ENCODE peak calls at places on chromosome 16, in eight cellular contexts. One of them, this sample, is unnamed. For H3K36me3, the result is how much of the 10 kb centered on the place peaks cover.

GRCh38 chr16:85393674-85394510 is 219.2 kb upstream of the GSE1 start:
- DNase-seq in mucosa of descending colon: peak
- DNase-seq in H7: peak
- DNase-seq in stomach: peak
- DNase-seq in OCI-LY7: peak
- DNase-seq in cardiac muscle cell: peak
- DNase-seq in body of pancreas: peak
- DNase-seq in heart right ventricle: peak
- DNase-seq in this sample: peak

GRCh38 chr16:67177743-67178699 is 5.7 kb downstream of the MATCAP1 start:
- DNase-seq in mucosa of descending colon: peak
- DNase-seq in H7: peak
- DNase-seq in stomach: peak
- DNase-seq in OCI-LY7: peak
- DNase-seq in cardiac muscle cell: peak
- DNase-seq in body of pancreas: peak
- DNase-seq in heart right ventricle: no peak
- DNase-seq in this sample: no peak

GRCh38 chr16:31880322-31880979 is 6.8 kb downstream of the ZNF267 start:
- DNase-seq in mucosa of descending colon: no peak
- DNase-seq in H7: no peak
- DNase-seq in stomach: no peak
- DNase-seq in OCI-LY7: no peak
- DNase-seq in cardiac muscle cell: peak
- DNase-seq in body of pancreas: no peak
- DNase-seq in heart right ventricle: peak
- DNase-seq in this sample: peak

GRCh38 chr16:21684199-21684598 is 20.4 kb downstream of the OTOA start:
- DNase-seq in mucosa of descending colon: no peak
- DNase-seq in H7: peak
- DNase-seq in stomach: no peak
- DNase-seq in OCI-LY7: peak
- DNase-seq in cardiac muscle cell: peak
- DNase-seq in body of pancreas: peak
- DNase-seq in heart right ventricle: no peak
- DNase-seq in this sample: no peak

GRCh38 chr16:57675752-57676623 is 7.9 kb downstream of the ADGRG3 start:
- DNase-seq in mucosa of descending colon: no peak
- DNase-seq in H7: peak
- DNase-seq in stomach: no peak
- DNase-seq in OCI-LY7: no peak
- DNase-seq in cardiac muscle cell: peak
- DNase-seq in body of pancreas: no peak
- DNase-seq in heart right ventricle: peak
- DNase-seq in this sample: no peak

GRCh38 chr16:49478107-49478506 is 104.5 kb downstream of the C16orf78 start:
- DNase-seq in mucosa of descending colon: no peak
- DNase-seq in H7: no peak
- DNase-seq in stomach: no peak
- DNase-seq in OCI-LY7: peak
- DNase-seq in cardiac muscle cell: no peak
- DNase-seq in body of pancreas: no peak
- DNase-seq in heart right ventricle: no peak
- DNase-seq in this sample: no peak

GRCh38 chr16:19861811-19862327 is 22.8 kb downstream of the GPRC5B start:
- DNase-seq in mucosa of descending colon: no peak
- DNase-seq in H7: peak
- DNase-seq in stomach: no peak
- DNase-seq in OCI-LY7: no peak
- DNase-seq in cardiac muscle cell: peak
- DNase-seq in body of pancreas: no peak
- DNase-seq in heart right ventricle: no peak
- DNase-seq in this sample: no peak

GRCh38 chr16:84044108-84044488 is 1.5 kb upstream of the SLC38A8 start:
- DNase-seq in mucosa of descending colon: peak
- DNase-seq in H7: peak
- DNase-seq in stomach: no peak
- DNase-seq in OCI-LY7: peak
- DNase-seq in cardiac muscle cell: peak
- DNase-seq in body of pancreas: peak
- DNase-seq in heart right ventricle: no peak
- DNase-seq in this sample: peak

GRCh38 chr16:28277537-28278388 is 14.6 kb upstream of the SBK1 start:
- DNase-seq in mucosa of descending colon: peak
- DNase-seq in H7: peak
- DNase-seq in stomach: peak
- DNase-seq in OCI-LY7: peak
- DNase-seq in cardiac muscle cell: peak
- DNase-seq in body of pancreas: peak
- DNase-seq in heart right ventricle: peak
- DNase-seq in this sample: peak

GRCh38 chr16:23554536-23554935 is 2.6 kb downstream of the EARS2 start:
- DNase-seq in mucosa of descending colon: no peak
- DNase-seq in H7: no peak
- DNase-seq in stomach: no peak
- DNase-seq in OCI-LY7: peak
- DNase-seq in cardiac muscle cell: no peak
- DNase-seq in body of pancreas: no peak
- DNase-seq in heart right ventricle: no peak
- DNase-seq in this sample: no peak

GRCh38 chr16:23561586-23561985 is 4.1 kb downstream of the UBFD1 start:
- DNase-seq in mucosa of descending colon: no peak
- DNase-seq in H7: no peak
- DNase-seq in stomach: no peak
- DNase-seq in OCI-LY7: no peak
- DNase-seq in cardiac muscle cell: no peak
- DNase-seq in body of pancreas: no peak
- DNase-seq in heart right ventricle: no peak
- DNase-seq in this sample: no peak

GRCh38 chr16:23556881-23557778 is at the start of the genes EARS2 and UBFD1:
- DNase-seq in mucosa of descending colon: peak
- DNase-seq in H7: peak
- DNase-seq in stomach: peak
- DNase-seq in OCI-LY7: peak
- DNase-seq in cardiac muscle cell: peak
- DNase-seq in body of pancreas: peak
- DNase-seq in heart right ventricle: peak
- DNase-seq in this sample: peak

GRCh38 chr16:23562505-23562904 is 5.0 kb downstream of the UBFD1 start:
- DNase-seq in mucosa of descending colon: no peak
- DNase-seq in H7: no peak
- DNase-seq in stomach: no peak
- DNase-seq in OCI-LY7: no peak
- DNase-seq in cardiac muscle cell: no peak
- DNase-seq in body of pancreas: no peak
- DNase-seq in heart right ventricle: no peak
- DNase-seq in this sample: no peak

DNA sequence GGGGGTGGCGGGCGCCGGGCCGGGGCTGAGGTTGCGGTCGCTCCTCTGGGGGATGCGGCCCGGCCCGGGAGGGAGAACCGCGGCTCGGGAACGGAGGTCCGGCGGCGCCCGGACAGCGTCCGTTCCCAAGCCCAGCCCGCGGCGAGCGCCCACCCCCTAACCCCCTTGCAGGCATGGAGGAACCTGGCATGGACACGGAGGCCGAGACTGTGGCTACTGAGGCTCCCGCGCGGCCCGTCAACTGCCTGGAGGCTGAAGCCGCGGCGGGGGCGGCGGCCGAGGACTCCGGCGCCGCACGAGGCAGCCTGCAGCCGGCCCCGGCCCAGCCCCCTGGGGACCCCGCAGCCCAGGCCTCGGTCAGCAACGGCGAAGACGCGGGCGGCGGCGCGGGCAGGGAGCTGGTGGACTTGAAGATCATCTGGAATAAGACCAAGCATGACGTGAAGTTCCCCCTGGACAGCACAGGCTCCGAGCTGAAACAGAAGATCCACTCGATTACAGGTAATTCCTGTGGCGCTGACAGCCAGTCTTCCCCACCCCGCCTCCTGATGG is 328 bp downstream of the UBFD1 start:
- DNase-seq in mucosa of descending colon: no peak
- DNase-seq in H7: no peak
- DNase-seq in stomach: no peak
- DNase-seq in OCI-LY7: no peak
- DNase-seq in cardiac muscle cell: peak
- DNase-seq in body of pancreas: no peak
- DNase-seq in heart right ventricle: peak
- DNase-seq in this sample: peak
- H3K36me3 ChIP-seq in mucosa of descending colon: under half
- H3K36me3 ChIP-seq in H7: under half
- H3K36me3 ChIP-seq in stomach: under half
- H3K36me3 ChIP-seq in OCI-LY7: half or more
- H3K36me3 ChIP-seq in cardiac muscle cell: under half
- H3K36me3 ChIP-seq in body of pancreas: under half
- H3K36me3 ChIP-seq in heart right ventricle: under half
- H3K36me3 ChIP-seq in this sample: half or more

GRCh38 chr16:18003033-18003432 is 333.5 kb downstream of the NPIPA8 start:
- DNase-seq in mucosa of descending colon: no peak
- DNase-seq in H7: no peak
- DNase-seq in stomach: no peak
- DNase-seq in OCI-LY7: no peak
- DNase-seq in cardiac muscle cell: no peak
- DNase-seq in body of pancreas: no peak
- DNase-seq in heart right ventricle: no peak
- DNase-seq in this sample: no peak

GRCh38 chr16:17994027-17994426 is 342.5 kb downstream of the NPIPA8 start:
- DNase-seq in mucosa of descending colon: no peak
- DNase-seq in H7: no peak
- DNase-seq in stomach: no peak
- DNase-seq in OCI-LY7: no peak
- DNase-seq in cardiac muscle cell: no peak
- DNase-seq in body of pancreas: no peak
- DNase-seq in heart right ventricle: no peak
- DNase-seq in this sample: no peak

DNA sequence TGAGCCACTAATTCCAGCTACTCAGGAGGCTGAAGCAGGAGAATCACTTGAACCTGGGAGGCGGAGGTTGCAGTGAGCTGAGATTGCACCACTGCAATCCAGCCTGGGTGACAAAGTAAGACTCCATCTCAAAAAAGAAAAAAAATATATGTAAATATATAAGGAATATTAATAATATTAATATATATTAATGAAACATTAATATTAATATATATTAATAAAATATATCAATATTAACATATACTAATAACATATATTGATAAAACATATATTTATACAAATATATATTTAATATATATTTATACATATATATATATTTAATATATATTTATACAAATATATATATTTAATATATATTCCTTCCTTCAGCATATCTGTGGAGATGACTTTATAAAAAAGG is 338.0 kb downstream of the NPIPA8 start:
- DNase-seq in mucosa of descending colon: no peak
- DNase-seq in H7: no peak
- DNase-seq in stomach: no peak
- DNase-seq in OCI-LY7: no peak
- DNase-seq in cardiac muscle cell: no peak
- DNase-seq in body of pancreas: no peak
- DNase-seq in heart right ventricle: no peak
- DNase-seq in this sample: no peak
- H3K4me3 ChIP-seq in mucosa of descending colon: no peak
- H3K4me3 ChIP-seq in H7: no peak
- H3K4me3 ChIP-seq in stomach: no peak
- H3K4me3 ChIP-seq in OCI-LY7: no peak
- H3K4me3 ChIP-seq in cardiac muscle cell: no peak
- H3K4me3 ChIP-seq in body of pancreas: no peak
- H3K4me3 ChIP-seq in heart right ventricle: no peak
- H3K4me3 ChIP-seq in this sample: no peak

GRCh38 chr16:87728026-87728425 is 37.8 kb downstream of the KLHDC4 start:
- DNase-seq in mucosa of descending colon: no peak
- DNase-seq in H7: no peak
- DNase-seq in stomach: no peak
- DNase-seq in OCI-LY7: no peak
- DNase-seq in cardiac muscle cell: peak
- DNase-seq in body of pancreas: no peak
- DNase-seq in heart right ventricle: no peak
- DNase-seq in this sample: no peak
- H3K36me3 ChIP-seq in mucosa of descending colon: under half
- H3K36me3 ChIP-seq in H7: under half
- H3K36me3 ChIP-seq in stomach: under half
- H3K36me3 ChIP-seq in OCI-LY7: half or more
- H3K36me3 ChIP-seq in cardiac muscle cell: under half
- H3K36me3 ChIP-seq in body of pancreas: under half
- H3K36me3 ChIP-seq in heart right ventricle: under half
- H3K36me3 ChIP-seq in this sample: under half

DNA sequence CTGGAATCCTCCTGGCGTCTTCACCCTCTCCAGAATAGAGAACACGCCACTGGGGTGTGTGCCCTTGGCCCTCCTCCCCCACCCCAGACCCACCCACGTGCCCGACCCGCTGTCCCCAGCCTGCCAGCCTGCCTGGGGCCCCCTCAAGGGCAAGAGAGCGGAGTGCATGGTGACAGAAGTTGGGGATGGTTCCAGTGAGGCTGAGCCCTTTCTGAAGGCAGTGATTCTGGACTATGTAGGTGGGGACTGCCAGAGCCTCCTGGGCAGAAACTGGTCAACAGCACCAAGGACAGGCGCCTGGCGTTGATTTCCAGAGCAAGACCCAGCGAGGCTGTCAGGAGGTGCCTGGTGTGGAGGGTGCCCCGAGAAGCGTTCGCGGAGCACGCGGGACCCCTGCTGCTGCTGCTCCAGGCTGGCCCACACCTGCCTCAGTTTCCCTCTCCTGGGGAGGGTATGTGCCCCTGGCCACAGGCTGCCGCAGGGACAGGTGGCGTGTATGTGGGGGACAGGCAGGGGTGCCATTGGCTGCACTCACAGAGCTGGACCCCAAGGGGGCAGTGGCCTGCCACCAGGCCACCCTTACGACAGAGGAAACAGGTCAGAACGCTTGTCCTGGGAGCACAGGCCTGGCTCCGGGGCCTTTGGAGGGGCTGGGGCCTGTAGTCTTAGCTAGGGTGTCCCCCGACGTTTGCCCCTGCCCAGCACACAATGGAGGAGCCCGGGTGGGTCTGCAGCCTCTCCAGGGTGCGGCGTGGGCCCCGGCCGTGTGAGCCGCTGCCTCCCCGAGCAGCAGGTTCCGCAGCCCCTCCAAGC is 1.2 kb downstream of the SSTR5 start:
- DNase-seq in mucosa of descending colon: no peak
- DNase-seq in H7: peak
- DNase-seq in stomach: no peak
- DNase-seq in OCI-LY7: no peak
- DNase-seq in cardiac muscle cell: no peak
- DNase-seq in body of pancreas: no peak
- DNase-seq in heart right ventricle: no peak
- DNase-seq in this sample: no peak
- H3K4me3 ChIP-seq in mucosa of descending colon: no peak
- H3K4me3 ChIP-seq in H7: no peak
- H3K4me3 ChIP-seq in stomach: no peak
- H3K4me3 ChIP-seq in OCI-LY7: no peak
- H3K4me3 ChIP-seq in cardiac muscle cell: no peak
- H3K4me3 ChIP-seq in body of pancreas: no peak
- H3K4me3 ChIP-seq in heart right ventricle: peak
- H3K4me3 ChIP-seq in this sample: no peak

GRCh38 chr16:89102777-89103073 is 9.1 kb downstream of the ACSF3 start:
- DNase-seq in mucosa of descending colon: peak
- DNase-seq in H7: no peak
- DNase-seq in stomach: no peak
- DNase-seq in OCI-LY7: no peak
- DNase-seq in cardiac muscle cell: no peak
- DNase-seq in body of pancreas: no peak
- DNase-seq in heart right ventricle: no peak
- DNase-seq in this sample: no peak
- H3K36me3 ChIP-seq in mucosa of descending colon: under half
- H3K36me3 ChIP-seq in H7: under half
- H3K36me3 ChIP-seq in stomach: half or more
- H3K36me3 ChIP-seq in OCI-LY7: half or more
- H3K36me3 ChIP-seq in cardiac muscle cell: under half
- H3K36me3 ChIP-seq in body of pancreas: under half
- H3K36me3 ChIP-seq in heart right ventricle: under half
- H3K36me3 ChIP-seq in this sample: under half